ENCODE peak calls at places on chromosomes 5 and 9, in five cellular contexts. U is ovary, A is brain microvascular endothelial cell, G is kidney, X is right atrium auricular region. W is an unnamed sample.

GRCh38 chr5:172849636-172850453 is 15.8 kb downstream of the ERGIC1 start:
- DNase-seq in U (no peak), X (no peak), G (peak), A (no peak), W (no peak)

GRCh38 chr9:80552931-80553330 is 981.2 kb downstream of the TLE4 start:
- DNase-seq in G (no peak), X (peak), A (peak), U (no peak), W (no peak)

GRCh38 chr9:108047264-108047663 is 557.7 kb upstream of the KLF4 start:
- DNase-seq in A (no peak), G (no peak), U (no peak), X (no peak), W (no peak)

GRCh38 chr5:28542968-28543367 is 1504.6 kb upstream of the CDH9 start:
- DNase-seq in A (peak), G (no peak), U (no peak), X (no peak), W (peak)

GRCh38 chr9:91789941-91790340 is 160.1 kb downstream of the ROR2 start:
- DNase-seq in G (no peak), X (no peak), A (no peak), U (no peak), W (no peak)

GRCh38 chr5:139914218-139914807 is 118.7 kb downstream of the PSD2 start:
- DNase-seq in G (no peak), U (no peak), A (no peak), X (no peak), W (no peak)

GRCh38 chr5:134592141-134592746 is 40.4 kb downstream of the SAR1B start:
- DNase-seq in U (no peak), A (no peak), X (no peak), G (no peak), W (no peak)

GRCh38 chr5:176356179-176356566 is 5.4 kb downstream of the KIAA1191 start:
- DNase-seq in U (no peak), G (no peak), X (no peak), A (no peak), W (no peak)

GRCh38 chr5:65707663-65708062 is 14.2 kb downstream of the SGTB start:
- DNase-seq in G (no peak), U (no peak), A (no peak), X (no peak), W (no peak)

GRCh38 chr9:109098221-109098959 is 21.4 kb downstream of the TMEM245 start:
- DNase-seq in X (no peak), U (peak), G (no peak), A (peak), W (peak)

DNA sequence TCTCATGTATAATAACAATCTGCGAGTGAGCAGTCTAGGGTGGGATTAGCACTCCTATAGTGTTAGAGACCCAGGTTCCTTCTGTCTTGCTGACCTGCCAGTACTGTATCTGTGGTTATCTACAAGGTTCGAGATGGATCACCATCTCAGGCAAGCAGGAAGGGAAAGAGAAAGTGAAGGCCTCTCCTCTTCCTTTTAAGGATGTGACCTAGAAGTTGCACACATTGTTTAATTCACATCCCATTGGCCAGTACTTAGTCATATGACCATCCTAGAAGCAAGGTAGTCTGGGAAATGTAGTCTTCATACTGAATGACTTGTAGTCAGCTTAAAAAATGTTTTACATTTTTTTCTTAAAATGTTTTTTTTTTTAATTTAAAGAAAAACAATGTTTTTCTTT is 168.6 kb downstream of the CARTPT start:
- DNase-seq in G (no peak), A (peak), U (no peak), X (no peak), W (peak)
- H3K4me3 ChIP-seq in G (no peak), A (no peak), U (no peak), X (no peak), W (no peak)

DNA sequence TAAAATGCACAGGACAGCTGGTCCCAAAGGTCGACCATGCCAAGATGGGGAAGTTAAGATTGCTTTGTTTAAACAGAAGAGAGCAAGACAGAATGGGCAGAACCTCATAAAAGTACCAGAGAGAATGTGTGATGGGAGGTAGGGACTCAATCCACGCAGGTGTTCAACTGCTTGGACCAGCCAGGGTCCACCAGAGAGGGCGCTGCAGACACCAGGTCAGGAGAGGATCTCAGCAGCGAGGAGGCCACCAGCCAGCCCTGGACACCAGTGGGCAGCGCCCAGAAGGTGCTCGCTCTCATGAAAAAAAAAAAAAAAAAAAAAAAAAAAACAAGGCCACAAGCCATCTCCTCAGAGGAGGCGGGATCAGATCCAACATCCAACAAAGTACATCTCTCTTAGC is 81.8 kb downstream of the SHC3 start:
- DNase-seq in X (no peak), A (no peak), U (no peak), G (no peak), W (no peak)
- TF ChIP-seq CTCF in X (no peak), A (peak), U (no peak), G (no peak), W (no peak)

GRCh38 chr5:102807878-102808502 is 52.9 kb downstream of the PAM start:
- DNase-seq in G (no peak), U (no peak), X (no peak), A (peak), W (peak)
- H3K4me3 ChIP-seq in G (no peak), U (no peak), X (no peak), A (no peak), W (no peak)

GRCh38 chr9:32384002-32384363 is 460 bp upstream of the ACO1 start:
- DNase-seq in X (no peak), G (no peak), A (no peak), U (no peak), W (no peak)

GRCh38 chr9:32385885-32386283 is 1.4 kb downstream of the ACO1 start:
- DNase-seq in A (no peak), G (no peak), X (no peak), U (no peak), W (no peak)

GRCh38 chr9:32382582-32383320 is 1.7 kb upstream of the ACO1 start:
- DNase-seq in A (no peak), U (no peak), G (no peak), X (no peak), W (no peak)

GRCh38 chr9:32385135-32385884 is 867 bp downstream of the ACO1 start:
- DNase-seq in U (no peak), A (no peak), G (no peak), X (no peak), W (no peak)

DNA sequence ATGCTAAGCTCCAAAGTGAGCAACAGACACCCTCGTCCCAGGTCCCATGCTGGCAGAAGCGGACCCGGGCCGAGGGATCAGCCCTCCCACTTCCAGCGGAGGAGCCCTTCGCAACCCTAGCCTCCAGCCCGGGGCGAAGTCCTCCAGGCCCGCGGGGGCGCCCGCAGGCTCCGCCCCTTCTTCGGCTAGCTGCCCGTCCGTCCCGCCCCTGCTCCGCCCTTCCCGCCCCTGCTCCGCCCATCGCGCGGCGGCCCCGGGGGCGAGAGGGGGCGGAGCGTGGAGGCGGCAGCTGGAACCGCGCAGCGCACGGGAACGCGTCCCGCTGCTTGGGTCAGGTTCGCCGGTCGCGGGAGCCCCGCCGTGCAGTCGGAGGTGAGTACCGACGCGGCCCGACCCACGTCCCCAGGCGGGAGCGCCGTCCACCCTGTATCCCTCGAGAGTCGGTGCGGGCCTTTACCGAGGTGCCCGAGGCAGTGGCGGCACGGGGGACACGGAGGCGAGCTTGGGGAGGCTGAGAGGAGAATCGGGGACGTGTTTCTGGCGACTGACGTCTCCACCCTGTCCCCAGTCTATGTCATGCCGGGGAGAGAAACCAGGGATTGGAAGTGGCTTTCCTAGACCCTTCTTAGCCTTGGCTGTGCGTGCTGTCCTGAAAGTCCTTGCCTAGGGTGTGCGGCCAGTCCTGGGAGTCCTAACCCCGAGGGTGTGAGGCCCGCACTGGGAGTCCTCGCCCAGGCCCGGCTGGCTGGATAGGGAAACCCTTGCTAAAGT is at the start of gene ACO1:
- DNase-seq in U (peak), A (peak), X (peak), G (peak), W (peak)
- TF ChIP-seq CTCF in U (no peak), A (no peak), X (peak), G (no peak), W (no peak)

GRCh38 chr9:137461663-137462395 is 2.7 kb upstream of the NSMF start:
- DNase-seq in A (no peak), U (peak), G (peak), X (no peak), W (no peak)
- H3K4me3 ChIP-seq in A (no peak), U (no peak), G (no peak), X (no peak), W (no peak)

DNA sequence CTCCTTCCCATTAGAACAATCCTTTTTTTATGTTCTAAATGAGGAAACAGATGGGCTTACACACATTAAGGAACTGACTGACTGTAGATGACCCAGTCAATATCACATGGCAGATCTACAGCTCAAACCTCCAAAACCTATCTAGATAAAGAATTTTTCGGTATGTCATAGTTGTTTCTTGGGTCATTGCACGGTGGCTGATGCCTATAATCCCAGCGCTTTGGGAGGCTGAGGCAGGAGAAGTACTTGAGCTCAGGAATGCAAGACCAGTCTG is 7.1 kb downstream of the CSNK1A1 start:
- DNase-seq in X (no peak), G (no peak), A (no peak), U (no peak), W (no peak)
- TF ChIP-seq CTCF in X (no peak), G (no peak), A (no peak), U (no peak), W (no peak)

GRCh38 chr5:53403291-53403690 is 77.1 kb upstream of the FST start:
- DNase-seq in X (no peak), A (peak), G (no peak), U (no peak), W (peak)

GRCh38 chr5:53399921-53400697 is 80.3 kb upstream of the FST start:
- DNase-seq in X (no peak), G (no peak), A (peak), U (no peak), W (no peak)

GRCh38 chr5:53397141-53397794 is 83.2 kb upstream of the FST start:
- DNase-seq in A (no peak), G (no peak), X (no peak), U (no peak), W (no peak)

GRCh38 chr5:53392073-53392472 is 88.4 kb upstream of the FST start:
- DNase-seq in G (no peak), X (no peak), A (no peak), U (no peak), W (no peak)

GRCh38 chr5:53397845-53398244 is 82.6 kb upstream of the FST start:
- DNase-seq in G (no peak), X (no peak), U (no peak), A (peak), W (no peak)
- H3K4me3 ChIP-seq in G (no peak), X (no peak), U (no peak), A (no peak), W (no peak)

GRCh38 chr5:142770650-142771609 is 753 bp downstream of the ARHGAP26 start:
- DNase-seq in A (peak), X (peak), G (peak), U (peak), W (no peak)
- TF ChIP-seq CTCF in A (no peak), X (peak), G (peak), U (no peak), W (no peak)

GRCh38 chr5:93359958-93360305 is 221.1 kb downstream of the NR2F1-AS1 start:
- DNase-seq in G (no peak), X (no peak), A (no peak), U (no peak), W (no peak)
- H3K4me3 ChIP-seq in G (no peak), X (no peak), A (peak), U (no peak), W (no peak)

GRCh38 chr5:156812959-156813358 is 37.1 kb upstream of the PPP1R2B start:
- DNase-seq in X (no peak), A (no peak), G (no peak), U (no peak), W (no peak)
- TF ChIP-seq CTCF in X (no peak), A (no peak), G (no peak), U (no peak), W (no peak)

W was measured in astrocyte of the cerebellum.